ENCODE peak calls at places on chromosomes 1 and 21, in four cellular contexts. R is GM06990, O is AG10803, E is suprapubic skin. H is an unnamed sample.

GRCh38 chr1:77834771-77835334 is 53.6 kb upstream of the NEXN start:
- DNase-seq in R (no peak), O (peak; percentile 78), E (no peak), H (no peak)

GRCh38 chr21:41477641-41478318 is 30.2 kb downstream of the TMPRSS2 start:
- DNase-seq in R (no peak), O (peak; percentile 25), E (no peak), H (no peak)

GRCh38 chr1:206706298-206706791 is 21.6 kb downstream of the MAPKAPK2 start:
- DNase-seq in R (no peak), O (peak; percentile 90), E (peak; percentile 78), H (no peak)

GRCh38 chr1:5505944-5506343 is 486.3 kb downstream of the NPHP4 start:
- DNase-seq in R (no peak), O (no peak), E (no peak), H (peak; percentile 38)

GRCh38 chr1:3609016-3609768 is 2.1 kb downstream of the MEGF6 start:
- DNase-seq in R (no peak), O (no peak), E (no peak), H (no peak)

GRCh38 chr1:205827623-205828022 is 14.6 kb upstream of the SLC41A1 start:
- DNase-seq in R (no peak), O (no peak), E (no peak), H (no peak)

GRCh38 chr1:154329551-154330131 is 4.3 kb downstream of the ATP8B2 start:
- DNase-seq in R (no peak), O (no peak), E (no peak), H (no peak)

GRCh38 chr21:14991957-14992356 is 72.8 kb downstream of the NRIP1 start:
- DNase-seq in R (no peak), O (no peak), E (no peak), H (no peak)

GRCh38 chr1:94707321-94708298 is 112.5 kb upstream of the SLC44A3 start:
- DNase-seq in R (no peak), O (peak; percentile 41), E (no peak), H (no peak)

GRCh38 chr21:46182548-46183336 is 1.5 kb downstream of the SPATC1L start:
- DNase-seq in R (no peak), O (no peak), E (peak; percentile 68), H (no peak)

GRCh38 chr1:159012495-159012894 is 2.8 kb downstream of the IFI16 start:
- DNase-seq in R (peak; percentile 47), O (peak; percentile 26), E (no peak), H (no peak)

GRCh38 chr1:239795289-239795688 is 296.4 kb upstream of the FMN2 start:
- DNase-seq in R (no peak), O (no peak), E (no peak), H (no peak)

GRCh38 chr1:50620680-50621329 is 197.6 kb upstream of the DMRTA2 start:
- DNase-seq in R (no peak), O (no peak), E (no peak), H (no peak)

GRCh38 chr1:92877081-92877711 is 45.4 kb downstream of the RPL5 start:
- DNase-seq in R (no peak), O (no peak), E (no peak), H (no peak)

GRCh38 chr1:33455537-33456301 is 16.7 kb upstream of the ZSCAN20 start:
- DNase-seq in R (peak; percentile 62), O (peak; percentile 89), E (no peak), H (no peak)

GRCh38 chr21:36126166-36126565 is 8.7 kb upstream of the CBR3 start:
- DNase-seq in R (no peak), O (no peak), E (no peak), H (no peak)

GRCh38 chr1:203518541-203518940 is 24.6 kb downstream of the OPTC start:
- DNase-seq in R (no peak), O (no peak), E (no peak), H (no peak)

GRCh38 chr1:42658880-42659337 is 686 bp downstream of the PPIH start:
- DNase-seq in R (no peak), O (no peak), E (no peak), H (no peak)

GRCh38 chr1:42660907-42661500 is 2.8 kb downstream of the PPIH start:
- DNase-seq in R (no peak), O (no peak), E (no peak), H (no peak)

DNA sequence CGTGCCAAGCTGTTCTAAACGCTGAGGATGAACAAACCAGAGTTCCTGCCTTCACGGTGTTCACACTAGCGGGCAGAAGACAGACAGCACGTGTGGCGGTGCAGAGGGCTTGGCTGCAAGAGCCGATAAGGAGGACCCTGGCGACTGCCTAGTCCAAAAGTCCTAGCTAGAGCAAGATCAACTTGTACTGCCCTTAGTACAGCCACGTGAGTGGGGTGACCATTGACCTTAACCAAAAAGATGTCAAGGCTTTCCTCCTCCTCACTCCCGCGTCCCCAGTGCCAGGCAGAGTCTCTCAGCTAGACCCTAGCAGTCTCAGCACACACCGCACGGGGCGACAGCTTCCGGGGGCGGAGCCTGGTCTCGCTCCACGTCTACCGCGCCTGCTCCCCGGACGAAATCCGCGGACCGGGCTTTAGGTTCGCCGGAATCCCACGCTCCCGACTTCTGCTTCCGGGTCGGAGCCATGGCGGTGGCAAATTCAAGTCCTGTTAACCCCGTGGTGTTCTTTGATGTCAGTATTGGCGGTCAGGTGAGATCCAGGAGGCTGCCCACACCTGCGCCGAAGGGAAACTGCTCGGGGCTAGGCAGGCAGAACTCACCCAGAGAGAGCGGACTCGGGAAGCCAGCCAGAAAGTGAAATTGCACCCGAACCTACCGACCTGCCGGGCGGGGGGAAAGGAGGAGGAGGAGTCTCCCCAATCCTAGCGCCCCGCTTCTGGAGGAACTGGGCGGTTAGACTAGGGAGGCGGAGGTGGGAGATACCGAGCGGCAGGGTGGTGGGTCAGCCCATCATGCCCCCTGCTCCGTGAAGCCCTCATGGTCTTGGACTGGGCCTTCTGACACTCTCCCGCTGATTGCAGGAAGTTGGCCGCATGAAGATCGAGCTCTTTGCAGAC is at the start of gene PPIH:
- DNase-seq in R (peak; percentile 95), O (peak; percentile 88), E (peak; percentile 97), H (peak; percentile 97)
- TF ChIP-seq CTCF in R (no peak), O (peak; percentile 36), E (no peak), H (peak; percentile 48)

GRCh38 chr1:212780759-212781158 is 10.8 kb downstream of the NSL1 start:
- DNase-seq in R (no peak), O (no peak), E (no peak), H (no peak)

GRCh38 chr1:212781225-212781624 is 10.4 kb downstream of the NSL1 start:
- DNase-seq in R (no peak), O (no peak), E (no peak), H (no peak)

GRCh38 chr1:212785871-212786270 is 5.7 kb downstream of the NSL1 start:
- DNase-seq in R (no peak), O (no peak), E (no peak), H (no peak)

GRCh38 chr1:212782422-212783154 is 9.0 kb downstream of the NSL1 start:
- DNase-seq in R (no peak), O (peak; percentile 43), E (no peak), H (no peak)

GRCh38 chr1:212783976-212784375 is 7.6 kb downstream of the NSL1 start:
- DNase-seq in R (no peak), O (no peak), E (no peak), H (no peak)
- TF ChIP-seq CTCF in R (no peak), O (no peak), E (no peak), H (no peak)

GRCh38 chr1:248597589-248597988 is at the start of gene OR2T10:
- DNase-seq in R (no peak), O (no peak), E (no peak), H (no peak)

GRCh38 chr1:248596615-248597014 is 885 bp downstream of the OR2T10 start:
- DNase-seq in R (no peak), O (no peak), E (no peak), H (no peak)

DNA sequence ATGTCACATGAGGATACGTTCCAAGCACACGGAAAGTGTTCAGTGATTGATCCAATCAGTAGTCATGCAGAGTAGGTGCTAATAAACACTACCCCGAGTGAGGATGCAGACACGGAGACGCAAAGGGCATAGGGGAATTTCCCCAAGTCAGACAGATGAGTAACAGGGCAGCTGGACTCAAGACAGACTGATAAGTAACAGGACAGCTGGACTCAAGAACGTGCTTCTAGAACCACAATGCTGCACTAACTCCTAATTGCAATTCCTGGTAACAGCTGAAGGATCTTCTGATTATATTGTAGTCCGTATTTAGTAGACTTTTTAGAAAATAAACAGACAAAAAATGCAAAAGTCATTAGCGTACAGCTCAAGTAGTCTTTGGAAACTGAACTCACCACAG is 1.9 kb upstream of the OR2T10 start:
- DNase-seq in R (no peak), O (no peak), E (no peak), H (no peak)
- TF ChIP-seq CTCF in R (no peak), O (no peak), E (no peak), H (no peak)

DNA sequence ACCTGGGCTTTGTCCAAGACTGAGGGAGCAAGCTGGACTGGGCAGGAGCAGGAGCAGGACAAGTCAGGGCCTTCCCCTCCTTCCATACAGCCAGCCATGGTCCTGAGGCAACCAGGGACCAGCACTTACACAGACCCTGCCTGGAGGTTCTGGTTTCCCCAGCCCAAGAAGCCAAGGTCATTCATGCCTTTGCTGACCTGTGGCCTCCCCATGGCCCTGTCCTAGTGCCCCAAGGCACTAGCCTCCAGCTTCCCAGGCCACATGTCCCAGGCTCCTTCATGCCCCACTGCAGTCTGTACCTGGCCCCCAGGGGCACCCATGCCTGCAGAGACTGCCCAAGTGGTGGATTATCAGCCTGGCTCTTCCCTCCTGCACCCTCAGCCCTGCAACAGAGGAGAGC is 243.9 kb downstream of the TOMM20 start:
- DNase-seq in R (no peak), O (no peak), E (no peak), H (peak; percentile 53)
- TF ChIP-seq CTCF in R (no peak), O (no peak), E (no peak), H (no peak)

DNA sequence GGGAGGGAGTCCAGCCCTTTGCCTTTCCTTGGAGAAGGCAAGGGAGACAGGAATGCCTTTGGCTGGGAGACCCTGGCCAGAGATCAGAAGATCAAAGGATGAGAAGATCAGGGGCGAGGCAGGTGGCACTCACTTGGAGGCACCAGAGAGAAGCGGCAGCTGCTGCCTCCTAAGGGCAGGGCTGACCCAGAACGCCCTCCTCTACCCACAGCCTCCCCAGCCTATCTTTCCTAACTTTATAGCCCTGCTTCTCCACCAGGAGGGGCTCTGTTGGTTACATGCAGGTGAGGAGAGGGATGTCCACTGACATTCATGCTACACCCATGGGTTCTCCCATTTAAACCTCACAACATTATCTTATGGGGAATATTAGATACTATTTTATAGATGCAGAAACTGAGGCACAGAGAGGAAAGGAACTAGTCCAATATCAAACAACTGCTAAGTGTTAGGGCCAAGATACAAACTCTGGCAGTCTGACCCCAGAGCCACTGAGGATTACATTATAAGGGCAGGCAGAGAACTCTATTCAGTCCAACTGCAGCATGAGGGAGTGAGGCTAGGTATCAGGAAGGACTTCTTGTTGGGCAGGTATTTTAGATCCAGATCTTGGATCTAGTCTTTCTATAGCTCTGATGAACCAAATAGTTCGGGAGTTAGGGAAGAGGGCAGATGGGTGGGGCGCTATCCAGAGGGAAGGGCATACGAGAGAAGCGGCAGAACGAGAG is 19.9 kb downstream of the LGR6 start:
- DNase-seq in R (no peak), O (no peak), E (no peak), H (no peak)
- TF ChIP-seq CTCF in R (no peak), O (no peak), E (no peak), H (peak; percentile 68)

GRCh38 chr1:199113265-199113869 is 474.5 kb downstream of the PTPRC start:
- DNase-seq in R (peak; percentile 31), O (peak; percentile 67), E (no peak), H (no peak)
- TF ChIP-seq CTCF in R (peak; percentile 88), O (peak; percentile 87), E (no peak), H (peak; percentile 86)

DNA sequence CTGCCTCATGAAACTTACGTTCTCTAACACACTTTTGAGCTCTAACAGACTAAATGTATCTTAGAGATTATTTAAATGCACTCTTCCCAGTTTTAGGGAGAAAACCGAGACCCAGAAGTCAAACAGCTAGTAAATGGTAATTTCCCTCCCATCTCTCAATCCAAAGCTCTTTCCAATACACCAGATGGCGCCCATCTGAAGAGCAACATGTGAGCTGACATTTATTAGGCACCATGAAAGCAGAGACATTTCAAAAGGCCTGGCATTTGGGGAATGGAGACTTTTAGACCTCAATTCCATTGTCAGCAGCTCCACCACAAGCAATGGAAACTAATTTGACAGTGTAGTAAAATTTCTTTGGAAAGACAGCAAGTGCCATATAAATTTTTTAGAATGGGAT is 191.4 kb downstream of the DAB1 start:
- DNase-seq in R (no peak), O (no peak), E (no peak), H (no peak)
- TF ChIP-seq CTCF in R (no peak), O (peak; percentile 2), E (no peak), H (peak; percentile 33)